ENCODE peak calls at places on chromosome 1, in five cellular contexts. A is Panc1; T is PC-9; D is CD8-positive, alpha-beta memory T cell; U is mammary epithelial cell. H is an unnamed sample.

GRCh38 chr1:190169311-190170067 is 308.2 kb downstream of the BRINP3 start:
- DNase-seq in A (no peak), T (peak), D (no peak), U (peak), H (peak)

GRCh38 chr1:86938450-86938849 is 24.0 kb downstream of the HS2ST1 start:
- DNase-seq in A (no peak), T (no peak), D (no peak), U (peak), H (peak)

GRCh38 chr1:40267767-40268187 is 9.7 kb downstream of the ZMPSTE24 start:
- DNase-seq in A (no peak), T (no peak), D (no peak), U (peak), H (peak)

GRCh38 chr1:115036814-115037535 is 7.3 kb downstream of the TSHB start:
- DNase-seq in A (no peak), T (no peak), D (no peak), U (no peak), H (no peak)

GRCh38 chr1:22343456-22344426 is 107.9 kb upstream of the ZBTB40 start:
- DNase-seq in A (no peak), T (no peak), D (no peak), U (no peak), H (no peak)

GRCh38 chr1:95002657-95003432 is 69.9 kb downstream of the ALG14 start:
- DNase-seq in A (no peak), T (no peak), D (no peak), U (no peak), H (no peak)

GRCh38 chr1:26195805-26196204 is 5.4 kb downstream of the CATSPER4 start:
- DNase-seq in A (no peak), T (no peak), D (no peak), U (no peak), H (no peak)

GRCh38 chr1:152486400-152487006 is 24.1 kb upstream of the LCE5A start:
- DNase-seq in A (no peak), T (no peak), D (no peak), U (no peak), H (no peak)

GRCh38 chr1:54291276-54292014 is 91.5 kb downstream of the MRPL37 start:
- DNase-seq in A (no peak), T (no peak), D (no peak), U (no peak), H (no peak)

GRCh38 chr1:180156201-180156600 is 1.5 kb downstream of the QSOX1 start:
- DNase-seq in A (no peak), T (no peak), D (no peak), U (no peak), H (no peak)

GRCh38 chr1:180157576-180158057 is 2.9 kb downstream of the QSOX1 start:
- DNase-seq in A (no peak), T (no peak), D (no peak), U (no peak), H (peak)

GRCh38 chr1:180156631-180157091 is 2.0 kb downstream of the QSOX1 start:
- DNase-seq in A (no peak), T (no peak), D (no peak), U (no peak), H (peak)

GRCh38 chr1:180158149-180159147 is 3.8 kb downstream of the QSOX1 start:
- DNase-seq in A (no peak), T (no peak), D (no peak), U (no peak), H (no peak)

DNA sequence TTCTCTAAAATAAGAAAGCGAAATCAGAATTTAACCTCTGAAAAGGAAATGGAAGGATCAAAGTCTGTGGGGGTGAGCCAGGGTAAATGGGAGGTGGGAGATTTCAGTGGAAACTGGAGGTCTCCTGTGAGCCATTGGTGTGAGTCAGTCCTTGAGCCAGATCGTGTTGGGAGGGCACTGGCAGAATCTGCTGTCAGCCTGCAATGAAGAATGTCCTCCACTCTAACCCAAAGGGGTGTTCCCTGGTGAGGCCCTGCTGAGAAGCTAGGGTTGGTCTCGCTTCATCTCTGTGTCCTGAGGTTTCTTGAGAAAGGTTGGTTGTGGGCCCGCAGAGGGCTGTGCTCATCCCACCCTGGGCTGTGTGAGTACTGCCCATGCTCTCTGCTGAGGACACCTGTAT is 2.4 kb downstream of the QSOX1 start:
- DNase-seq in A (no peak), T (no peak), D (no peak), U (no peak), H (no peak)
- H3K4me3 ChIP-seq in A (no peak), T (peak), D (no peak), U (no peak), H (no peak)

GRCh38 chr1:157819215-157819614 is 705 bp downstream of the FCRL1 start:
- DNase-seq in A (no peak), T (no peak), D (no peak), U (no peak), H (no peak)

GRCh38 chr1:157820299-157820698 is 379 bp upstream of the FCRL1 start:
- DNase-seq in A (no peak), T (no peak), D (no peak), U (no peak), H (no peak)

GRCh38 chr1:157819886-157820285 is at the start of gene FCRL1:
- DNase-seq in A (no peak), T (no peak), D (no peak), U (no peak), H (no peak)
- H3K4me3 ChIP-seq in A (no peak), T (no peak), D (no peak), U (no peak), H (no peak)

GRCh38 chr1:164498792-164499191 is 60.2 kb upstream of the PBX1 start:
- DNase-seq in A (no peak), T (no peak), D (no peak), U (no peak), H (no peak)

DNA sequence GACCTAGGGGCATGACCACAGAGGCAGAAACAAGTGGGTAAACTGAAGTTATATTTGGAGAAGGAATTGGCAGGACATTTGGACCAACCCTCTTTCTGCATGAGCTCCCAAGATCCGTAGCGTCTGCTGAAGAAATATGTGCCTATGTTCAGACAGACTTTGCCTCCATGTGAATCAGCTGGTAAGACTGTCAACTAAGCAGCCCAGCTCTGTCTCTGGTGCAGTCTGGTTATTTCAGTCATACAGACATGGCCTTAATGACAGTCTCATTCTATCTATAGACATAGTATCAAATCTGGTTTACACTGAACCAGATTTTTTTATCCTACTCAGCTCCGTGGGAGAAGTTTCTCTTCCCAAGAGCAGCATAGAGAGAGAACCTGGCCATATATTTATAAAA is 63.1 kb upstream of the PBX1 start:
- DNase-seq in A (no peak), T (no peak), D (no peak), U (no peak), H (no peak)
- H3K4me3 ChIP-seq in A (no peak), T (no peak), D (no peak), U (no peak), H (no peak)

GRCh38 chr1:9466780-9467755 is 72.2 kb upstream of the SLC25A33 start:
- DNase-seq in A (no peak), T (no peak), D (no peak), U (peak), H (peak)
- H3K4me3 ChIP-seq in A (no peak), T (no peak), D (no peak), U (no peak), H (no peak)

GRCh38 chr1:161391611-161392010 is 23.9 kb upstream of the CFAP126 start:
- DNase-seq in A (no peak), T (no peak), D (no peak), U (no peak), H (no peak)

GRCh38 chr1:161388639-161389038 is 21.0 kb upstream of the CFAP126 start:
- DNase-seq in A (no peak), T (no peak), D (no peak), U (no peak), H (no peak)

GRCh38 chr1:161390559-161390858 is 22.8 kb upstream of the CFAP126 start:
- DNase-seq in A (no peak), T (no peak), D (no peak), U (no peak), H (peak)

GRCh38 chr1:161389691-161390558 is 22.2 kb upstream of the CFAP126 start:
- DNase-seq in A (peak), T (peak), D (peak), U (peak), H (peak)
- H3K4me3 ChIP-seq in A (peak), T (peak), D (peak), U (peak), H (peak)

GRCh38 chr1:220894025-220894923 is 15.0 kb downstream of the HLX start:
- DNase-seq in A (no peak), T (no peak), D (no peak), U (no peak), H (no peak)
- H3K4me3 ChIP-seq in A (peak), T (no peak), D (no peak), U (peak), H (no peak)

DNA sequence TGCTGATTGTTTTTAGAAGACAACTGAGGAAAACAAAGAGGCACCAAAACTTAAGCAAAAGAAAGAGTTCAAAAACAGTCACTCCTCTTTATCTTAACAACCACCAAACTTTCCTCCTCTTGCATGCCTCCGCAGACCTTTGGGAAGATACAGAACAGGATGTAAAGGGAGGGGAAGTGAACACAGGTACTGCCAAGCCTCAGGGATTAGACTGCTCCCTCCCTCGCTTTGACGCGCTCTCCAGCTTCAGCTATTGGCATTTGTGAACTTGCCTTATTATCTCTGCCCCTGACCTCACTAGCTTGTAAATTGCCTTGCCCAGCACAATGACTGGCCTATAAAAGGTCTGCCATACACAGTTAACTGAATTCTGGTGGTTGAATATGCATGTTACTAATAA is 4.8 kb upstream of the SRP9 start:
- DNase-seq in A (no peak), T (no peak), D (no peak), U (peak), H (peak)
- H3K4me3 ChIP-seq in A (no peak), T (no peak), D (no peak), U (peak), H (no peak)

H was measured in bronchial epithelial cell.